ENCODE peak calls at places on chromosomes 5 and 9, in seven cellular contexts. O is right cardiac atrium, G is kidney, I is astrocyte, N is fibroblast of lung, P is Peyer's patch, D is body of pancreas. Q is an unnamed sample. For H3K9me3, the result is how much of the 10 kb centered on the place peaks cover.

GRCh38 chr5:180315762-180316212 is 23.9 kb upstream of the MAPK9 start:
- DNase-seq in N (peak), G (peak), P (peak), D (peak), O (peak), I (no peak), Q (peak)

GRCh38 chr5:123874600-123875201 is 362.7 kb downstream of the CSNK1G3 start:
- DNase-seq in D (no peak), P (no peak), G (no peak), I (peak), O (no peak), N (peak), Q (no peak)

GRCh38 chr5:133741818-133742355 is 129.5 kb upstream of the FSTL4 start:
- DNase-seq in O (no peak), I (no peak), G (no peak), N (no peak), P (no peak), D (no peak), Q (no peak)

GRCh38 chr5:163846512-163846911 is 341.1 kb downstream of the MAT2B start:
- DNase-seq in N (peak), O (no peak), P (no peak), I (peak), D (no peak), G (no peak), Q (no peak)

GRCh38 chr9:8960254-8960653 is 1160.7 kb upstream of the DMAC1 start:
- DNase-seq in P (no peak), I (no peak), O (no peak), G (no peak), N (no peak), D (no peak), Q (no peak)

GRCh38 chr9:85142461-85143401 is 473.2 kb downstream of the NTRK2 start:
- DNase-seq in N (peak), O (peak), D (peak), P (no peak), I (no peak), G (no peak), Q (no peak)

GRCh38 chr5:132060501-132061161 is at the start of gene IL3:
- DNase-seq in G (peak), O (no peak), I (no peak), D (peak), N (no peak), P (no peak), Q (no peak)

GRCh38 chr9:76553680-76554079 is 94.7 kb downstream of the GCNT1 start:
- DNase-seq in P (no peak), N (no peak), G (no peak), D (no peak), O (no peak), I (no peak), Q (no peak)

GRCh38 chr5:7878381-7878873 is 9.5 kb downstream of the MTRR start:
- DNase-seq in D (no peak), O (no peak), N (peak), P (no peak), I (peak), G (no peak), Q (no peak)

GRCh38 chr9:111833941-111834340 is 39.2 kb upstream of the SHOC1 start:
- DNase-seq in I (peak), O (no peak), P (no peak), G (no peak), D (no peak), N (peak), Q (no peak)

GRCh38 chr5:24162343-24162742 is 482.4 kb downstream of the CDH10 start:
- DNase-seq in P (no peak), D (no peak), I (no peak), G (no peak), O (no peak), N (no peak), Q (no peak)

GRCh38 chr9:136774416-136775045 is 10.2 kb upstream of the LCN15 start:
- DNase-seq in D (no peak), P (no peak), N (no peak), I (no peak), O (no peak), G (peak), Q (no peak)

GRCh38 chr5:144487761-144488160 is 317.1 kb downstream of the KCTD16 start:
- DNase-seq in P (no peak), G (no peak), D (no peak), N (peak), I (no peak), O (no peak), Q (no peak)

GRCh38 chr5:54533541-54534179 is 16.1 kb downstream of the SNX18 start:
- DNase-seq in N (peak), D (peak), P (no peak), I (no peak), O (no peak), G (no peak), Q (no peak)

DNA sequence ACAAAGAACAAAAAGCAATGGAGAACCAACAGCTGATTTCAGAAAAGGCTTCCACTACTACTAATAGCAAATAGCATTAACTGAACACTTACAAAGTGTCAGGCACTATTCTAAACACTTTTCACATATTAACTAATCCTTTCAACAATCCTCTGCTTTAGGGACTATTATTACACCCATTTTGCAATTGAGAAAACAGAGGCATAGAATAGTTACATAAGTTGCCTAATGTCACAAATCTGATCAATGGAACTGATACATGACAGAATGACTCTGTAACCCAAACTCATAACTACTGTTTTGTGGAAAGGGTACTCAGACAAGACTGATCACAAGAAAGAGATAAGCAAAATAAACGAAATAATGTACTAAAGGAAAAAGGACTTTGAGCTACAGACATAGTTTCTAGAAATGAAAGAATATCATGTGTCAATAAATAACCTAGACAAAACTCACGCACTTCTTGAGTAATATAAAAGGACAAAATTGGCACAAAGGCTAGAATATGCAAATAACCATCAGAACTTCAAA is 31.3 kb downstream of the ABHD17B start:
- DNase-seq in D (no peak), P (no peak), G (no peak), I (no peak), O (no peak), N (no peak), Q (no peak)
- H3K9me3 ChIP-seq in D (under half), P (under half), G (under half), I (under half), O (under half), N (under half), Q (under half)

DNA sequence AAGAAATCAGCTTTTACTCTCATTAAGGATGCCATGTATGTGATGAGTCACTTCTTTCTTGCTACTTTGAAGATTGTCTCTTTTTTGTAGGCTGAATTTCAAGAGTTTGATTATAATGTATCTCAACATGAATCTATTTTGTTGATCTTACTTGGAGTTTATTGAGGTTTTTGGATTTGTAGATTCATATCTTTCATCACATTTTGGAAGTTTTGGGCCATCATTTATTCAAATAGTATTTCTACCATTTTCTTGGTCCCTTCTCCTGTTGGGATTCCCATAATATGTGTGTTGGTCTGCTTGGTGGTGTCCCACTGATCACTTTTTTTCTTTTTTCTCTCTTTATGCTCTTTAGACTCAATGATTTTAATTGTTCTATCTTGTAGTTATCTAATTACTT is 116.3 kb downstream of the CNTLN start:
- DNase-seq in D (no peak), N (no peak), P (no peak), G (no peak), I (no peak), O (no peak), Q (no peak)
- H3K9me3 ChIP-seq in D (under half), N (under half), P (under half), G (under half), I (under half), O (under half), Q (under half)

GRCh38 chr5:141245250-141245717 is at the start of gene PCDHB15:
- DNase-seq in P (no peak), I (peak), G (no peak), D (peak), O (no peak), N (peak), Q (no peak)
- H3K9me3 ChIP-seq in P (under half), I (under half), G (under half), D (half or more), O (under half), N (under half), Q (under half)

GRCh38 chr5:68618501-68618900 is 402.9 kb downstream of the PIK3R1 start:
- DNase-seq in P (no peak), O (no peak), N (peak), I (no peak), D (no peak), G (no peak), Q (no peak)

DNA sequence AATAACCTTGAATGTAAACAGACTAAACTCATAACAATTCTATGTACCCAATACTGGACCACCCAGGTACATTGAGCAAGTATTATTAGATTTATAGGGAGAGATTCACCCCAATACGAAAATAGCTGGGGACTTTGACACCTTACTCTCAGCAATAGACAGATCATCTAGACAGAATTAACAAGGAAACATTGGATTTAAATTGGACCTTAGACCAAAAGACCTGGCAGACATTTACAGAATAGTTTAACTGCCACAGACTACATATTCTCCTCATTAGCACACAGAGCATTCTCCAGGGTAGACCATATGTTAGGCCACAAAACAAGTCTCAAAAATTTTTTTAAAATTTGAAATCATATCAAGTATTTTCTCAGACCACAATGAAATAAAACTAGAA is 397.4 kb downstream of the PIK3R1 start:
- DNase-seq in G (no peak), N (no peak), D (no peak), O (no peak), I (no peak), P (no peak), Q (no peak)
- H3K9me3 ChIP-seq in G (under half), N (under half), D (under half), O (under half), I (under half), P (under half), Q (under half)

GRCh38 chr5:44842491-44843282 is 33.9 kb downstream of the MRPS30 start:
- DNase-seq in N (no peak), D (no peak), O (no peak), P (no peak), I (no peak), G (no peak), Q (no peak)

GRCh38 chr5:44844744-44845143 is 36.0 kb downstream of the MRPS30 start:
- DNase-seq in G (no peak), P (no peak), D (no peak), I (no peak), O (no peak), N (no peak), Q (no peak)

GRCh38 chr5:44845777-44846176 is 37.0 kb downstream of the MRPS30 start:
- DNase-seq in G (no peak), D (peak), O (no peak), N (no peak), P (no peak), I (no peak), Q (no peak)

DNA sequence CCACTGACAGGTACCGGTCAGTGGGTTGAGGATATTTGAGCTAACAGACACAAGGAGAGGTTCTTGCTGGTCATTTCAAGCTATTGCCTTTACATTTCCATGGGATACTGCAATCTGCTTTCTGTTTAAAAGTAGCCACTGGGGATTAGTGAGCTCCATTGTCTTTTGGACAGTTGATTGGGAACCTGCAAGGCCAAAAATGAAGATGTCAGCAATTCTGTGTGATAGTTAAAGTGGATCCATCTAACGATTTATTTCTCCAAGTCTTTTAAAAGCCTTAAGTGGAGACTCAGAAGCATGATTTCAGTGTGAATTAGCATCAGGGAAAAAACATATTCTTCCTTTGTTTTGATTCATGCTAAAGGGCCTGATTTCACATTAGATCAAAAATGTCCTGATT is 38.7 kb downstream of the MRPS30 start:
- DNase-seq in I (no peak), D (no peak), O (no peak), G (no peak), N (no peak), P (no peak), Q (no peak)
- H3K9me3 ChIP-seq in I (under half), D (under half), O (under half), G (under half), N (under half), P (under half), Q (under half)